ENCODE peak calls at places on chromosomes 3 and 15, in six cellular contexts. Q is sigmoid colon, J is breast epithelium, D is stomach, B is bronchial epithelial cell, I is keratinocyte. W is an unnamed sample.

GRCh38 chr3:67715911-67716310 is 61.5 kb upstream of the SUCLG2 start:
- DNase-seq in B (no peak), D (no peak), Q (no peak), I (no peak), J (no peak), W (no peak)

GRCh38 chr3:185744997-185745843 is 79.6 kb downstream of the IGF2BP2 start:
- DNase-seq in B (peak; percentile 98), D (no peak), J (no peak), I (no peak), Q (no peak), W (peak; percentile 92)

GRCh38 chr3:143002083-143002712 is 828 bp downstream of the U2SURP start:
- DNase-seq in B (peak; percentile 38), J (no peak), Q (no peak), D (no peak), I (no peak), W (peak; percentile 27)

GRCh38 chr3:56915969-56916586 is 114.3 kb upstream of the ARHGEF3 start:
- DNase-seq in D (peak; percentile 37), B (no peak), J (no peak), I (no peak), Q (no peak), W (no peak)

GRCh38 chr3:184295771-184296170 is 3.3 kb upstream of the PSMD2 start:
- DNase-seq in J (no peak), I (no peak), Q (no peak), D (no peak), B (no peak), W (no peak)

GRCh38 chr3:189490337-189490736 is 140.9 kb upstream of the TP63 start:
- DNase-seq in D (no peak), J (no peak), B (peak; percentile 68), I (peak; percentile 40), Q (no peak), W (no peak)

GRCh38 chr15:28260722-28261121 is 61.3 kb downstream of the HERC2 start:
- DNase-seq in B (no peak), J (no peak), Q (no peak), I (no peak), D (no peak), W (no peak)

GRCh38 chr3:127734754-127735473 is 62.2 kb downstream of the ABTB1 start:
- DNase-seq in D (no peak), B (peak; percentile 64), Q (no peak), J (peak; percentile 71), I (peak; percentile 80), W (peak; percentile 99)

GRCh38 chr15:44550256-44550655 is 13.3 kb downstream of the EIF3J start:
- DNase-seq in Q (no peak), I (no peak), D (no peak), B (peak; percentile 58), J (no peak), W (peak; percentile 58)

GRCh38 chr15:91625506-91625905 is 228.0 kb upstream of the SLCO3A1 start:
- DNase-seq in B (peak; percentile 12), J (no peak), D (no peak), I (no peak), Q (no peak), W (no peak)

GRCh38 chr15:62606376-62607164 is 436.0 kb upstream of the TPM1 start:
- DNase-seq in B (peak; percentile 87), J (peak; percentile 28), I (peak; percentile 65), D (no peak), Q (no peak), W (peak; percentile 99)

GRCh38 chr15:67024322-67024997 is 40.9 kb upstream of the SMAD3 start:
- DNase-seq in Q (peak; percentile 92), J (peak; percentile 79), D (peak; percentile 76), B (peak; percentile 92), I (no peak), W (peak; percentile 95)

GRCh38 chr3:9955067-9955502 is 2.9 kb upstream of the PRRT3 start:
- DNase-seq in D (peak; percentile 45), B (peak; percentile 25), Q (no peak), I (no peak), J (no peak), W (no peak)

GRCh38 chr3:8555705-8556314 is 54.2 kb downstream of the LMCD1 start:
- DNase-seq in I (no peak), D (no peak), B (no peak), Q (no peak), J (no peak), W (no peak)

GRCh38 chr3:122774564-122774963 is 19.1 kb downstream of the HSPBAP1 start:
- DNase-seq in I (no peak), Q (no peak), D (no peak), J (no peak), B (peak; percentile 65), W (no peak)

GRCh38 chr3:123732447-123732846 is 147.6 kb upstream of the HACD2 start:
- DNase-seq in I (peak; percentile 84), Q (no peak), B (peak; percentile 98), J (no peak), D (no peak), W (peak; percentile 84)

GRCh38 chr3:38548154-38548931 is 52.2 kb downstream of the EXOG start:
- DNase-seq in J (no peak), D (no peak), Q (no peak), B (no peak), I (no peak), W (peak; percentile 14)

GRCh38 chr3:175260145-175260794 is 401.1 kb downstream of the NAALADL2 start:
- DNase-seq in I (no peak), D (no peak), B (peak; percentile 76), Q (no peak), J (no peak), W (peak; percentile 83)

GRCh38 chr3:153192327-153192726 is 30.3 kb downstream of the RAP2B start:
- DNase-seq in B (no peak), Q (no peak), I (no peak), J (no peak), D (no peak), W (no peak)

GRCh38 chr3:98994128-98994762 is 92.8 kb upstream of the DCBLD2 start:
- DNase-seq in D (no peak), B (peak; percentile 60), I (no peak), J (no peak), Q (no peak), W (peak; percentile 83)
- TF ChIP-seq CTCF in D (peak; percentile 53), B (peak; percentile 48), I (no peak), J (peak; percentile 66), Q (peak; percentile 79), W (peak; percentile 60)

DNA sequence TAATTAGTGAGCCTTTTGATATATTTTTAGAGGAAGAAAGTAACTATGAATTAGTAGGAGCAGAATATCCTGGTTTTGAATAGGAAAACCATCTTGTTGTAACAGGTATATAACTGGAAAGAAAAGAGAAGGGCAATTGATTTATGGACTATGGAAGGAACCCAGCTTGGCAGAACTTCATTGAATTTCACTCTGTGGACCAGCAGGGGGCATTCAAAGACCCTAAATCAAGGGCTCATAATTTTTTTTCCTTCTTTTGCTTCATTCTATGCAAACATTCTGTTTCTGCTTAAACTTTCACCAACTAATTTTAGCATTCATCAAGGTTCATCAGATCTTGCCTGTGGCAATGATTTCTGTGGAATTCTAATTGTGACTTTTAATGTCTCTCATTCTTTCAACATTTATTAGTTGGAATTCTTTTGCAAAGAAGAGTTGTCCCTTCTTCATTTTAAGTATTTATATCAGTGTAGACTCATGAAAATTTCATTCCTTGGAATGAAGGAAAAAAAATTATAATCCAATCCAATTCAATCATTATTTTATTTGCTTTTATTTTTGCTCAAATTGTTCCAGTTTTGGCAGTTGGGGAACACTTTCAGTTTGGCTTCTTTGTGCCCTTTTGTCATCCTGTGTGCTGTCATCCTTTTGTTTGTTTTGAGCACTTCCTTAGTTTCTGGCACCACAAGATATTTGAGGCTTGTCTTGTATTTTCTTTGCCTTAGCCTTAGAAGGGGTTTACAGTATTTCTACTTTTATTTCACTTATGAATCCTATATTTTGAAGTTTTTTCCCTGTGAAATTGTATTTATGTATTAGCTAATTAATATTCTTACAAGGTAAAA is 30.4 kb downstream of the NXPE3 start:
- DNase-seq in J (no peak), D (no peak), Q (no peak), B (peak; percentile 46), I (no peak), W (peak; percentile 51)
- H3K4me3 ChIP-seq in J (no peak overlapping the region), D (no peak overlapping the region), Q (no peak overlapping the region), B (no peak overlapping the region), I (no peak overlapping the region), W (no peak overlapping the region)

GRCh38 chr3:170496026-170496867 is 77.6 kb downstream of the CLDN11 start:
- DNase-seq in B (no peak), I (no peak), D (no peak), Q (no peak), J (no peak), W (no peak)
- TF ChIP-seq CTCF in B (no peak), I (no peak), D (no peak), Q (no peak), J (no peak), W (no peak)

DNA sequence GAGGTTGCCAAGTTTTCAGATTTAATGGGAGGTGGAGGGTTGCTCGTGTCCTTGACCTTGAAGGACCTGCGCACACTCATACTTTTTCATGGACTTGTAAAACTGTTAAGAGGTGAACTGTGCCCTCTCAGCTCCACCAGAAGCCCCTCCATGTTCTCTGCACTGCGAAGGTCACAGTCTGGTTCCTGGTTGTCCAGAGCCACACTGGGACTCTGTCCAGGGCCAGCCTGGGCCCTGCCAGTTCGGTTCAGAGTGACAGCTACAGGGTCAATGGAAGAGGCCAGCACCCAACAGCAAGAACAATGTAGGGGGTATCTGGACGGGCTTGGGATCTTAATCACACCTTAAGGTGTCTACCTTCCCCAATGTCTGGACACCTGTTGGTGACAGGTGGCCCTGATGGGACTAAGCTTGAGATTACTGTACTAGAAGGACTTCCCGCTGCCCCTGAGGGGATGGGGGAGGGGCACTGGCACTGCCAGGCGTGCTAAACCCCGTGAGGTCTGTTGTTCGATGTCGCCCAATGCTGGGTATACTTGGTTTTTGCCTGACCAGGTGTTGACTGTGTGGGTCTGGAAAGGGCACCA is 34.7 kb downstream of the GRK7 start:
- DNase-seq in B (no peak), J (no peak), Q (no peak), D (no peak), I (no peak), W (no peak)
- H3K4me3 ChIP-seq in B (peak overlapping the region; percentile 20), J (peak overlapping the region; percentile 38), Q (peak overlapping the region; percentile 24), D (peak overlapping the region; percentile 45), I (no peak overlapping the region), W (peak overlapping the region; percentile 6)

GRCh38 chr3:64691051-64691450 is 3.3 kb upstream of the ADAMTS9 start:
- DNase-seq in Q (no peak), B (peak; percentile 21), D (no peak), J (no peak), I (no peak), W (no peak)
- TF ChIP-seq CTCF in Q (no peak), B (no peak), D (no peak), J (no peak), I (no peak), W (no peak)

GRCh38 chr3:98563661-98564281 is 29.6 kb downstream of the CPOX start:
- DNase-seq in Q (no peak), J (no peak), D (no peak), B (peak; percentile 89), I (no peak), W (peak; percentile 71)
- H3K4me3 ChIP-seq in Q (no peak overlapping the region), J (no peak overlapping the region), D (no peak overlapping the region), B (no peak overlapping the region), I (no peak overlapping the region), W (no peak overlapping the region)

GRCh38 chr15:45802140-45802539 is 167.3 kb downstream of the SQOR start:
- DNase-seq in D (no peak), J (no peak), B (no peak), I (no peak), Q (no peak), W (no peak)
- TF ChIP-seq CTCF in D (no peak), J (no peak), B (no peak), I (no peak), Q (no peak), W (no peak)

W was measured in astrocyte of the spinal cord.